ENCODE peak calls at places on chromosomes 5 and 9, in five cellular contexts. One of them, this sample, is unnamed.

GRCh38 chr9:128633057-128633456 is 23.6 kb downstream of the DYNC2I2 start:
- DNase-seq in OCI-LY7: no peak
- DNase-seq in posterior cingulate gyrus: no peak
- DNase-seq in heart left ventricle: no peak
- DNase-seq in stimulated activated CD4-positive, alpha-beta T cell treated with anti-CD3 and anti-CD28 coated beads, Interleukin-2, amount 100 ng/mL, for 48 hours: no peak
- DNase-seq in this sample: no peak

GRCh38 chr5:123835421-123835820 is 323.4 kb downstream of the CSNK1G3 start:
- DNase-seq in posterior cingulate gyrus: no peak
- DNase-seq in OCI-LY7: no peak
- DNase-seq in stimulated activated CD4-positive, alpha-beta T cell treated with anti-CD3 and anti-CD28 coated beads, Interleukin-2, amount 100 ng/mL, for 48 hours: no peak
- DNase-seq in heart left ventricle: no peak
- DNase-seq in this sample: no peak

GRCh38 chr5:141632650-141633049 is 4.0 kb downstream of the HDAC3 start:
- DNase-seq in posterior cingulate gyrus: no peak
- DNase-seq in OCI-LY7: no peak
- DNase-seq in heart left ventricle: no peak
- DNase-seq in stimulated activated CD4-positive, alpha-beta T cell treated with anti-CD3 and anti-CD28 coated beads, Interleukin-2, amount 100 ng/mL, for 48 hours: no peak
- DNase-seq in this sample: no peak

GRCh38 chr9:82934949-82935348 is 128.0 kb downstream of the RASEF start:
- DNase-seq in heart left ventricle: no peak
- DNase-seq in OCI-LY7: no peak
- DNase-seq in stimulated activated CD4-positive, alpha-beta T cell treated with anti-CD3 and anti-CD28 coated beads, Interleukin-2, amount 100 ng/mL, for 48 hours: no peak
- DNase-seq in posterior cingulate gyrus: no peak
- DNase-seq in this sample: no peak

GRCh38 chr9:101115062-101115461 is 86.5 kb downstream of the PLPPR1 start:
- DNase-seq in stimulated activated CD4-positive, alpha-beta T cell treated with anti-CD3 and anti-CD28 coated beads, Interleukin-2, amount 100 ng/mL, for 48 hours: no peak
- DNase-seq in posterior cingulate gyrus: no peak
- DNase-seq in heart left ventricle: no peak
- DNase-seq in OCI-LY7: no peak
- DNase-seq in this sample: no peak

GRCh38 chr5:116396700-116397099 is 177.9 kb downstream of the SEMA6A start:
- DNase-seq in posterior cingulate gyrus: no peak
- DNase-seq in OCI-LY7: no peak
- DNase-seq in stimulated activated CD4-positive, alpha-beta T cell treated with anti-CD3 and anti-CD28 coated beads, Interleukin-2, amount 100 ng/mL, for 48 hours: no peak
- DNase-seq in heart left ventricle: no peak
- DNase-seq in this sample: no peak

GRCh38 chr5:96823900-96824351 is 16.2 kb upstream of the ERAP1 start:
- DNase-seq in OCI-LY7: no peak
- DNase-seq in posterior cingulate gyrus: no peak
- DNase-seq in stimulated activated CD4-positive, alpha-beta T cell treated with anti-CD3 and anti-CD28 coated beads, Interleukin-2, amount 100 ng/mL, for 48 hours: no peak
- DNase-seq in heart left ventricle: no peak
- DNase-seq in this sample: no peak

GRCh38 chr9:130284249-130284625 is 18.7 kb downstream of the HMCN2 start:
- DNase-seq in OCI-LY7: no peak
- DNase-seq in posterior cingulate gyrus: no peak
- DNase-seq in heart left ventricle: no peak
- DNase-seq in stimulated activated CD4-positive, alpha-beta T cell treated with anti-CD3 and anti-CD28 coated beads, Interleukin-2, amount 100 ng/mL, for 48 hours: no peak
- DNase-seq in this sample: no peak

GRCh38 chr5:59356813-59357381 is 536.6 kb downstream of the PDE4D start:
- DNase-seq in stimulated activated CD4-positive, alpha-beta T cell treated with anti-CD3 and anti-CD28 coated beads, Interleukin-2, amount 100 ng/mL, for 48 hours: no peak
- DNase-seq in OCI-LY7: no peak
- DNase-seq in heart left ventricle: peak; percentile 73
- DNase-seq in posterior cingulate gyrus: no peak
- DNase-seq in this sample: peak; percentile 54

GRCh38 chr9:5786370-5787127 is 46.4 kb downstream of the ERMP1 start:
- DNase-seq in heart left ventricle: no peak
- DNase-seq in posterior cingulate gyrus: peak; percentile 39
- DNase-seq in OCI-LY7: no peak
- DNase-seq in stimulated activated CD4-positive, alpha-beta T cell treated with anti-CD3 and anti-CD28 coated beads, Interleukin-2, amount 100 ng/mL, for 48 hours: no peak
- DNase-seq in this sample: no peak

GRCh38 chr5:179294891-179295777 is 50.1 kb downstream of the ADAMTS2 start:
- DNase-seq in heart left ventricle: no peak
- DNase-seq in OCI-LY7: no peak
- DNase-seq in posterior cingulate gyrus: no peak
- DNase-seq in stimulated activated CD4-positive, alpha-beta T cell treated with anti-CD3 and anti-CD28 coated beads, Interleukin-2, amount 100 ng/mL, for 48 hours: no peak
- DNase-seq in this sample: no peak

GRCh38 chr9:119639287-119639955 is 270.2 kb upstream of the BRINP1 start:
- DNase-seq in stimulated activated CD4-positive, alpha-beta T cell treated with anti-CD3 and anti-CD28 coated beads, Interleukin-2, amount 100 ng/mL, for 48 hours: no peak
- DNase-seq in OCI-LY7: no peak
- DNase-seq in heart left ventricle: no peak
- DNase-seq in posterior cingulate gyrus: no peak
- DNase-seq in this sample: no peak

GRCh38 chr5:71471193-71471592 is 15.7 kb downstream of the BDP1 start:
- DNase-seq in stimulated activated CD4-positive, alpha-beta T cell treated with anti-CD3 and anti-CD28 coated beads, Interleukin-2, amount 100 ng/mL, for 48 hours: no peak
- DNase-seq in OCI-LY7: no peak
- DNase-seq in posterior cingulate gyrus: no peak
- DNase-seq in heart left ventricle: no peak
- DNase-seq in this sample: no peak

GRCh38 chr5:120901199-120901598 is 437.1 kb downstream of the PRR16 start:
- DNase-seq in stimulated activated CD4-positive, alpha-beta T cell treated with anti-CD3 and anti-CD28 coated beads, Interleukin-2, amount 100 ng/mL, for 48 hours: no peak
- DNase-seq in heart left ventricle: no peak
- DNase-seq in posterior cingulate gyrus: no peak
- DNase-seq in OCI-LY7: no peak
- DNase-seq in this sample: peak; percentile 1